ENCODE peak calls at places on chromosome 2, in five cellular contexts. T, E, S, O and M are unnamed samples.

GRCh38 chr2:45397292-45397691 is 213.8 kb downstream of the SRBD1 start:
- DNase-seq in T (no peak), E (no peak), S (no peak), O (no peak), M (no peak)

GRCh38 chr2:229501051-229501794 is 213.1 kb downstream of the DNER start:
- DNase-seq in T (no peak), E (no peak), S (peak), O (no peak), M (no peak)

GRCh38 chr2:120342451-120342850 is 3.5 kb upstream of the INHBB start:
- DNase-seq in T (no peak), E (no peak), S (no peak), O (no peak), M (no peak)

GRCh38 chr2:58428553-58429284 is 187.6 kb upstream of the FANCL start:
- DNase-seq in T (no peak), E (peak), S (no peak), O (peak), M (peak)

GRCh38 chr2:158797963-158798700 is 3.0 kb downstream of the DAPL1 start:
- DNase-seq in T (no peak), E (no peak), S (no peak), O (no peak), M (no peak)

GRCh38 chr2:199603748-199604291 is 146.1 kb upstream of the SATB2 start:
- DNase-seq in T (no peak), E (no peak), S (no peak), O (no peak), M (no peak)

GRCh38 chr2:241289597-241289996 is 25.9 kb downstream of the HDLBP start:
- DNase-seq in T (no peak), E (no peak), S (no peak), O (no peak), M (no peak)

GRCh38 chr2:165239826-165240618 is 808 bp downstream of the SCN2A start:
- DNase-seq in T (no peak), E (no peak), S (no peak), O (no peak), M (no peak)

GRCh38 chr2:206225435-206226232 is 48.8 kb upstream of the ZDBF2 start:
- DNase-seq in T (no peak), E (peak), S (no peak), O (no peak), M (peak)

GRCh38 chr2:53515435-53516332 is 251.9 kb upstream of the CHAC2 start:
- DNase-seq in T (no peak), E (no peak), S (no peak), O (no peak), M (no peak)

GRCh38 chr2:180359522-180360282 is 352.6 kb upstream of the CWC22 start:
- DNase-seq in T (no peak), E (no peak), S (no peak), O (peak), M (no peak)
- TF ChIP-seq CTCF in T (peak), E (no peak), S (peak), O (no peak), M (peak)

GRCh38 chr2:42794271-42795046 is 2.1 kb upstream of the HAAO start:
- DNase-seq in T (peak), E (no peak), S (peak), O (no peak), M (peak)

GRCh38 chr2:42797281-42797680 is 4.9 kb upstream of the HAAO start:
- DNase-seq in T (no peak), E (no peak), S (no peak), O (no peak), M (no peak)

GRCh38 chr2:42796427-42797248 is 4.3 kb upstream of the HAAO start:
- DNase-seq in T (no peak), E (peak), S (no peak), O (no peak), M (peak)

GRCh38 chr2:42795275-42795674 is 2.9 kb upstream of the HAAO start:
- DNase-seq in T (no peak), E (no peak), S (no peak), O (no peak), M (no peak)

GRCh38 chr2:42795871-42796301 is 3.5 kb upstream of the HAAO start:
- DNase-seq in T (no peak), E (no peak), S (peak), O (no peak), M (peak)
- TF ChIP-seq CTCF in T (no peak), E (no peak), S (no peak), O (no peak), M (no peak)

DNA sequence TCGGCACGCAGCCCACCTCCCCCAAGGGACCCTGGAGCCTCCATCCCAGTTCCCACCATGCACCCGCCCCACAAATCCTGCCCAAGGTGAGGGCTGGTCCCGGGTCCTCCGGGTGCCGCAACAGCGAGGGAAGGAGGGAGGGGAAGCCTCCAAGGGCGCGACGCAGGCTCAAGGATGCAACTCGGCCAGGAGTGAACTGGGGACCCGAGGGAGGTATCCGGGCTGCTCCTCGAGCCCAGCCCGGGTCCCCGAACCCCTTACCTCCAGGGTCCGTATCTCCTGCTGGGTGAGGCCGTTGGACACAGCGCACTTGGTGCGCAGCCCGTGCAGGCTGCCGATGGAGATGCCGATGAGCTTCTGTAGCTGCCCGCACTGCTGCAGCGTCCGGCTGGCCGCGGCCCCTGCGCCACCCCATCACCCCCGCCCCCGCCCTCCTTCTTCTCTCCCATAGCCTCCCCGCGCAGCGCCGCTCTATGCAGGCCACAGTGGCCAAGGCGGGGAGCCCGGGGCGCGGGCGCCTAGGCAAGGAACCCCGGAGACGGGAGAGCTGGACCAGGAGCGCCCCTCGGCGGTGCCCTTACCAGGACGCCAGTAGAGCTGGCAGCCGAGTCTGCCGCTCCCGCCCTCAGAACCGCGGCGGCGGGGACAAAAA is 124.1 kb downstream of the ANKRD30BL start:
- DNase-seq in T (no peak), E (peak), S (peak), O (no peak), M (peak)
- TF ChIP-seq CTCF in T (no peak), E (no peak), S (no peak), O (no peak), M (no peak)

GRCh38 chr2:109457811-109458210 is 156.0 kb downstream of the SEPTIN10 start:
- DNase-seq in T (no peak), E (no peak), S (peak), O (no peak), M (no peak)
- TF ChIP-seq CTCF in T (no peak), E (no peak), S (peak), O (no peak), M (no peak)

GRCh38 chr2:131040661-131041401 is 52.4 kb downstream of the FAM168B start:
- DNase-seq in T (no peak), E (no peak), S (peak), O (no peak), M (no peak)
- TF ChIP-seq CTCF in T (no peak), E (no peak), S (peak), O (no peak), M (no peak)

DNA sequence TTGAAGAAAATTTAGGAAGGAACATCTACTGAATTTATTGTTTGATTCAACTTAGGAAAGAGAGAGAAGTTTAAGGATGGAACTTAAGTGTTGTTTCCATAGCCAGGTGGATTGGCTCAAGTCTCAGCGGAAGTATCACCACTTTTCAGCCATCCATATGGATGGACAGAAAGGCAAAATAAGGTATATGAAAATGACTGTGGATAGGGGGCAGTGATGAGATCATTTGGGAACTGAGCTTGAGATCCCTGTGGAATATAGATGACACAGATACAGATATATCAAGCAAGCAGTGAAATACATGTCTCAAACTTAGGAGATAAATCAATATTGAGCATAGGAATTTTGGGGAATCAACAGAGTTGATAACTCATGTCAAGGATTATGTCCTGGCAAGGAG is 1462.7 kb upstream of the NXPH2 start:
- DNase-seq in T (no peak), E (no peak), S (peak), O (no peak), M (no peak)
- TF ChIP-seq CTCF in T (no peak), E (no peak), S (no peak), O (no peak), M (no peak)

DNA sequence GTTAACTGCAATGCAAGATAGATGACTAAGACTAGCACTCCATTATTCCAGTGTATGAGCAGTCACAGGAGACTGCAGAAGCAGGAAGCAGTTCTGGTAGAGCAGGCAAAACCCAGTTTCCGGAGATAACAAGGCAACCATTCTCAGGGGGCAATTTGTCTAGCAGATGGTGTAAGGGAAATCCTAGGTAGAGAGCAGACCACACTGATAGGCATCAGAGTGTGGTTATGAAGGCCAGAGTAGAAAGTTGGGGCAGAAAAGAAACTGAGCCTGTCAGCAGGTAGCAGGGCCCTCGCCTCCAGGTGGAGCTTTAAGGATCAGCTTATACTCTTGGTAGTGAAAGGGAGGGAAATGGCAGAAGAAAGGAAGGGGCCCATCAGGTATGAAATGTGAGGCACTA is 164.4 kb downstream of the PDE11A start:
- DNase-seq in T (no peak), E (no peak), S (no peak), O (no peak), M (no peak)
- TF ChIP-seq CTCF in T (no peak), E (no peak), S (no peak), O (no peak), M (no peak)